ENCODE peak calls at places on chromosomes 4 and X, in six cellular contexts. R is GM23248, A is aorta, E is prostate gland, G is adipocyte, O is transverse colon. X is an unnamed sample.

GRCh38 chr4:16794816-16795445 is 103.5 kb downstream of the LDB2 start:
- DNase-seq in R (peak; percentile 70), A (peak; percentile 53), E (no peak), G (peak; percentile 84), O (peak; percentile 27), X (no peak)

GRCh38 chr4:139560396-139561084 is 4.5 kb upstream of the SETD7 start:
- DNase-seq in R (no peak), A (no peak), E (no peak), G (no peak), O (no peak), X (no peak)

GRCh38 chr4:151822331-151822730 is 61.5 kb upstream of the GATB start:
- DNase-seq in R (peak; percentile 53), A (no peak), E (no peak), G (no peak), O (no peak), X (no peak)

GRCh38 chrX:38800981-38801845 is at the start of gene MID1IP1:
- DNase-seq in R (peak; percentile 91), A (peak; percentile 95), E (peak; percentile 90), G (peak; percentile 93), O (peak; percentile 92), X (peak; percentile 94)

GRCh38 chr4:10161840-10162239 is 45.2 kb upstream of the WDR1 start:
- DNase-seq in R (no peak), A (no peak), E (no peak), G (no peak), O (no peak), X (no peak)

GRCh38 chr4:10101559-10102192 is 14.9 kb downstream of the WDR1 start:
- DNase-seq in R (peak; percentile 36), A (no peak), E (peak; percentile 89), G (no peak), O (no peak), X (no peak)

GRCh38 chrX:132564026-132564425 is 75.2 kb upstream of the MBNL3 start:
- DNase-seq in R (peak; percentile 5), A (no peak), E (no peak), G (no peak), O (no peak), X (no peak)

GRCh38 chrX:100911731-100912130 is 17.0 kb downstream of the XKRX start:
- DNase-seq in R (peak; percentile 1), A (no peak), E (no peak), G (no peak), O (no peak), X (no peak)

GRCh38 chr4:44725166-44725565 is 1.2 kb downstream of the GNPDA2 start:
- DNase-seq in R (peak; percentile 62), A (no peak), E (no peak), G (peak; percentile 3), O (no peak), X (no peak)

GRCh38 chrX:121161501-121161933 is 114.1 kb downstream of the GLUD2 start:
- DNase-seq in R (no peak), A (no peak), E (no peak), G (no peak), O (no peak), X (no peak)

GRCh38 chrX:16845686-16846085 is 24.5 kb downstream of the RBBP7 start:
- DNase-seq in R (no peak), A (no peak), E (no peak), G (no peak), O (no peak), X (no peak)

GRCh38 chrX:333611-334311 is 15.2 kb upstream of the GTPBP6 start:
- DNase-seq in R (no peak), A (peak; percentile 26), E (no peak), G (no peak), O (no peak), X (peak; percentile 36)

GRCh38 chr4:184952522-184952921 is 65.8 kb upstream of the HELT start:
- DNase-seq in R (no peak), A (no peak), E (no peak), G (no peak), O (no peak), X (no peak)
- H3K4me1 ChIP-seq in R (no peaks in the 10 kb centered on the region), A (no peaks in the 10 kb centered on the region), E (no peaks in the 10 kb centered on the region), G (no peaks in the 10 kb centered on the region), O (no peaks in the 10 kb centered on the region), X (no peaks in the 10 kb centered on the region)

GRCh38 chrX:52577464-52578173 is 60.8 kb upstream of the XAGE1B start:
- DNase-seq in R (no peak), A (no peak), E (no peak), G (no peak), O (peak; percentile 67), X (no peak)

GRCh38 chrX:52576474-52576873 is 59.6 kb upstream of the XAGE1B start:
- DNase-seq in R (no peak), A (no peak), E (no peak), G (no peak), O (no peak), X (no peak)

GRCh38 chrX:52576946-52577345 is 60.1 kb upstream of the XAGE1B start:
- DNase-seq in R (no peak), A (no peak), E (no peak), G (no peak), O (peak; percentile 23), X (no peak)

GRCh38 chrX:52574416-52575275 is 57.8 kb upstream of the XAGE1B start:
- DNase-seq in R (peak; percentile 67), A (no peak), E (peak; percentile 8), G (peak; percentile 72), O (peak; percentile 27), X (no peak)
- H3K9me3 ChIP-seq in R (no peaks in the 10 kb centered on the region), A (no peaks in the 10 kb centered on the region), E (no peaks in the 10 kb centered on the region), G (peaks cover 13% of the 10 kb centered on the region), O (no peaks in the 10 kb centered on the region), X (no peaks in the 10 kb centered on the region)

DNA sequence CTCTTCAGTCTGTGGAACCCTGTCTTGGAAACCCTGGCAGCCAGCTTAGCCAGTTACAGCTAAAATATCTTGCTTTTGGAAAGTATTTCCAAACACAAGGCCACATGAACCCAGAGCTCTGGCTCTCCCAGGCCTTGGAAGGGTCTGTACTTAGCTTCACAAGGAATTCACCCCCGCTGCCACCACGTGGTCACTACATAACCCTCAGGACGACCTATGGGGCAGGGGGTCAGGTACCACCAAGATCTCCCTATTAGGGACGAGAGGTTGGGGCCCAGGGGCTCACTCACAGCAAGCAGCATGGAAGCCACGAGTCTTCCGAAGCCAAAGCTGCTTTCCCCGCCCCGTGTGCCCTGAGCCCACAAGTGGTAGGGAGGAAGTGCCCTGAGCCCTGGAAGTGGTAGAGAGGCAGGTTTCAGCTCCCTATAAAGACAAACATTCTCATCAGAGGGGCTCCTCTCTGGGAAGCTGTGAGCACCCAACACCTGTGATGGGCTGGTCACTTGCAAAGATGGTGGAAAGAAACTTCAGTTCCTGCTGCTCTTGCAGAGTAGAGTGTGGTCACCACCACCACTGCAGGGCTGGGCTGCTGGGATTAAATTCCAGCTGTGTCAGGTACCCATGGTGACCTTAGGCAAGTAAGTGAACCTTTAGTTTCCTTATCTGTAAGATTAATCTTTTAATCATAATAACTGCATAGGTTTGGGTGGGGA is 4.7 kb upstream of the JAKMIP1 start:
- DNase-seq in R (no peak), A (no peak), E (no peak), G (no peak), O (no peak), X (no peak)
- H3K27me3 ChIP-seq in R (peaks cover 11% of the 10 kb centered on the region), A (no peaks in the 10 kb centered on the region), E (no peaks in the 10 kb centered on the region), G (peaks cover 11% of the 10 kb centered on the region), O (peaks cover 14% of the 10 kb centered on the region), X (peaks cover 12% of the 10 kb centered on the region)

DNA sequence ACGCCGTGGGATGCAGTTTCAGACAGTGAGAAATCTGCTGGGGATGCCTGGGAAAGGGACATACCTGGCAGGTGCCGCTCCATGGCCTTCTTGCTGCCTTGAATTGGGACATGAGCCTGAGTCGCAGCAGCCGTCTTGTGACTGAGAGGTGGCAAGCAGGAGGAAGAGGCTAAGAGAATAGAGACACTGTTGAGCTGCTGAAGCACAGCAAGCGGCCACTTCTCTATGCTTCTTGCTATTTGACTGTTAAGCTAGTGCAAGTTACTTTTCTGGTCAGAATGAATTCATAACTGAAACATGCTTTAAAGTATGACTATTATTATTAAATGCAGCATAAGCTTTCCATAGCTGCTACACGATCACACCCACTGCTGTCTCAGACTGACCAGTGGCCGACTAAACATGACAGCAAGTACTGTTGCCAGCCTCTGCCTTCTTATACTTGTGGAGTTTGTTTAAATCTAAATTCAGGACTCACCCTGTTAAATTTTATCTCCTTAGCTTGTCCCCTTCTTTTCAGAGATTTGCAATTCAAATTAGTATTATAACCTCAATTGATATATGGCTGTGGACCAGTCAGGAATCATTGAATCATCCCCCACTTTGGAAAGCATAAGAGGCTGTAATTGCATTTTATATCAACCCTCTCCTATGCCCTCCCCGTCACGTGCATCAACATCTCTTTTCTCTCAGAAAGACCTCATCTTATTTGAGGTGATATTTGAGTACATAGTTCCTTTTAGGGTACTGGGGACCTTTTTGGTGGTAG is 24.8 kb upstream of the ACSL1 start:
- DNase-seq in R (no peak), A (peak; percentile 59), E (no peak), G (no peak), O (no peak), X (no peak)
- H3K4me1 ChIP-seq in R (peaks cover 4% of the 10 kb centered on the region), A (no peaks in the 10 kb centered on the region), E (no peaks in the 10 kb centered on the region), G (peaks cover 26% of the 10 kb centered on the region), O (no peaks in the 10 kb centered on the region), X (peaks cover 4% of the 10 kb centered on the region)

DNA sequence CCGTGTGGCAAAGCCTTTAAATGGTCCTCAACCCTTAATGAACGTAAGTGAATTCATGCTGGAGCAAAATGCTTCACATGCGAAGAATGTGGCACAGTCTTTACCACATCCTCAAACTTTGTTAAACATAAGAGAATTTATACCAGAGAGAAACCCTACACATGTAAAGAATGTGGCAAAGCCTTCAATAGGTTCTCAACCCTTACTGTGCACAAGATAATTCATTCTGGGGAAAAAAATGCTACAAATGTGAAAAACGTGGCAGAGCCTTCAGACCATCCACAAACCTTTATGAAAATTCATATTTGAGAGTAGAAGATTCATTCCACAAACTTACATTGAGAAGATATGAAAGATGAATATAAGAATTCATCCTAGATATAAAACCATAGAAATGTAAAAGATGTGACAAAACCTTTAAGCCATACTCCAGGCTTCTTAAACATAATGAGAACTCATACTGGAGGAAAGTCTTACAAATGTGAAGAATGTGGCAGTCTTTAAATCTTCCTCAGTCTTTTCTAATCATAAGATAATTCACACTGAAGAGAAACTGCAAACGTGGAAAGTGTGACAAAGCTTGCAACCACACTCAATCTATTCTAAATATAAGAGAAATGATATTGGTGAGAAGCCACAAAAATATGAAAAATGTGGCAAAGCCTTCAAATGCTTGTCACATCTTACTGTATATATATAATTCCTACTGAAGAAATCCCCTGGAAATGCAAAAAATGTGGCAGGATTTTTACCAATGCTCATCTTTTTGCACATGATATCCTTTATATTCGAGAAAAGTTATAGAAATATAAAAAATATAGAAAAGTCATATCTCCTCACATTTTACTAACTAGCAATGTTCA is 36.9 kb downstream of the ZNF141 start:
- DNase-seq in R (no peak), A (no peak), E (no peak), G (no peak), O (no peak), X (no peak)
- H3K9me3 ChIP-seq in R (peaks cover 39% of the 10 kb centered on the region), A (peaks cover 21% of the 10 kb centered on the region), E (peaks cover 4% of the 10 kb centered on the region), G (peaks cover 98% of the 10 kb centered on the region), O (peaks cover 100% of the 10 kb centered on the region), X (peaks cover 100% of the 10 kb centered on the region)

DNA sequence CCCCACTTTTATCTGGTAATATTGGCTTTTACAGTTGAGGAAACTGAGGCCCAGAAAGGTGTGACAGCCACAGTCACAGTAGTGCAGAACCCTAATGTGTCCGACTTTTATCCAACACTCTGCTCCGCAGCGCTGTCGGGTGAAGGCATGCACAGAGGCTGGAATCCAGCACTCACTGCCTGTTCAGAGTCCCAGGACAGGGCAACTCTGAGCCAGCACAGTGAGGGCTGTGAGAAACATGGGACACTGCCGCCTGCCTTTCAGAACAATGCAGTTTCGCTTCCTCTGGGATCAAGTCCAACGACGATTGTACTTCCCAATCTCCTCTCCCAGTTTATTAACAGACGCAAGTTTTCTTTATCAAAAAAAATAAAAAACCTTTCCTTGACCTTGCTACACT is 41.9 kb upstream of the PDGFRA start:
- DNase-seq in R (no peak), A (no peak), E (no peak), G (no peak), O (peak; percentile 11), X (no peak)
- H3K27me3 ChIP-seq in R (no peaks in the 10 kb centered on the region), A (no peaks in the 10 kb centered on the region), E (no peaks in the 10 kb centered on the region), G (no peaks in the 10 kb centered on the region), O (no peaks in the 10 kb centered on the region), X (no peaks in the 10 kb centered on the region)

X was measured in lower lobe of right lung.